ENCODE peak calls at places on chromosomes 5 and 9, in six cellular contexts. One of them, this sample, is unnamed.

GRCh38 chr9:78539904-78540303 is 243.0 kb downstream of the PSAT1 start:
- DNase-seq in right lobe of liver: peak
- DNase-seq in T-helper 1 cell: no peak
- DNase-seq in neural crest cell: no peak
- DNase-seq in cardiac muscle cell: no peak
- DNase-seq in cerebellar nuclear complex: no peak
- DNase-seq in this sample: no peak

GRCh38 chr5:155147222-155147621 is 133.7 kb downstream of the KIF4B start:
- DNase-seq in right lobe of liver: no peak
- DNase-seq in T-helper 1 cell: no peak
- DNase-seq in neural crest cell: no peak
- DNase-seq in cardiac muscle cell: no peak
- DNase-seq in cerebellar nuclear complex: no peak
- DNase-seq in this sample: no peak

GRCh38 chr5:15646351-15646750 is 146.4 kb downstream of the FBXL7 start:
- DNase-seq in right lobe of liver: no peak
- DNase-seq in T-helper 1 cell: no peak
- DNase-seq in neural crest cell: no peak
- DNase-seq in cardiac muscle cell: no peak
- DNase-seq in cerebellar nuclear complex: no peak
- DNase-seq in this sample: no peak

GRCh38 chr5:125032286-125032685 is 285.8 kb upstream of the ZNF608 start:
- DNase-seq in right lobe of liver: no peak
- DNase-seq in T-helper 1 cell: no peak
- DNase-seq in neural crest cell: no peak
- DNase-seq in cardiac muscle cell: no peak
- DNase-seq in cerebellar nuclear complex: no peak
- DNase-seq in this sample: no peak

GRCh38 chr9:74721696-74722660 is 165.7 kb downstream of the TRPM6 start:
- DNase-seq in right lobe of liver: no peak
- DNase-seq in T-helper 1 cell: no peak
- DNase-seq in neural crest cell: no peak
- DNase-seq in cardiac muscle cell: no peak
- DNase-seq in cerebellar nuclear complex: no peak
- DNase-seq in this sample: no peak

GRCh38 chr9:97747201-97747965 is 50.2 kb upstream of the XPA start:
- DNase-seq in right lobe of liver: no peak
- DNase-seq in T-helper 1 cell: no peak
- DNase-seq in neural crest cell: no peak
- DNase-seq in cardiac muscle cell: no peak
- DNase-seq in cerebellar nuclear complex: no peak
- DNase-seq in this sample: peak

GRCh38 chr5:3809455-3809854 is 213.8 kb downstream of the IRX1 start:
- DNase-seq in right lobe of liver: no peak
- DNase-seq in T-helper 1 cell: no peak
- DNase-seq in neural crest cell: no peak
- DNase-seq in cardiac muscle cell: no peak
- DNase-seq in cerebellar nuclear complex: no peak
- DNase-seq in this sample: no peak

GRCh38 chr9:70222354-70222753 is 36.4 kb upstream of the SMC5 start:
- DNase-seq in right lobe of liver: no peak
- DNase-seq in T-helper 1 cell: no peak
- DNase-seq in neural crest cell: no peak
- DNase-seq in cardiac muscle cell: no peak
- DNase-seq in cerebellar nuclear complex: no peak
- DNase-seq in this sample: no peak

GRCh38 chr5:137995077-137995746 is 37.7 kb downstream of the FAM13B start:
- DNase-seq in right lobe of liver: no peak
- DNase-seq in T-helper 1 cell: no peak
- DNase-seq in neural crest cell: no peak
- DNase-seq in cardiac muscle cell: peak
- DNase-seq in cerebellar nuclear complex: no peak
- DNase-seq in this sample: no peak

GRCh38 chr5:68685861-68686260 is 408.0 kb upstream of the SLC30A5 start:
- DNase-seq in right lobe of liver: no peak
- DNase-seq in T-helper 1 cell: no peak
- DNase-seq in neural crest cell: no peak
- DNase-seq in cardiac muscle cell: no peak
- DNase-seq in cerebellar nuclear complex: no peak
- DNase-seq in this sample: no peak

GRCh38 chr9:92726971-92727715 is 37.5 kb downstream of the BICD2 start:
- DNase-seq in right lobe of liver: no peak
- DNase-seq in T-helper 1 cell: no peak
- DNase-seq in neural crest cell: peak
- DNase-seq in cardiac muscle cell: no peak
- DNase-seq in cerebellar nuclear complex: no peak
- DNase-seq in this sample: no peak

GRCh38 chr5:6995115-6995514 is 281.9 kb downstream of the TENT4A start:
- DNase-seq in right lobe of liver: no peak
- DNase-seq in T-helper 1 cell: no peak
- DNase-seq in neural crest cell: no peak
- DNase-seq in cardiac muscle cell: no peak
- DNase-seq in cerebellar nuclear complex: no peak
- DNase-seq in this sample: no peak

GRCh38 chr9:128627906-128628305 is 28.7 kb downstream of the DYNC2I2 start:
- DNase-seq in right lobe of liver: no peak
- DNase-seq in T-helper 1 cell: no peak
- DNase-seq in neural crest cell: no peak
- DNase-seq in cardiac muscle cell: no peak
- DNase-seq in cerebellar nuclear complex: no peak
- DNase-seq in this sample: no peak

GRCh38 chr5:36240779-36241635 is 718 bp downstream of the NADK2 start:
- DNase-seq in right lobe of liver: peak
- DNase-seq in T-helper 1 cell: peak
- DNase-seq in neural crest cell: peak
- DNase-seq in cardiac muscle cell: peak
- DNase-seq in cerebellar nuclear complex: no peak
- DNase-seq in this sample: peak

GRCh38 chr5:73218552-73219171 is 45.7 kb downstream of the TMEM174 start:
- DNase-seq in right lobe of liver: no peak
- DNase-seq in T-helper 1 cell: no peak
- DNase-seq in neural crest cell: no peak
- DNase-seq in cardiac muscle cell: no peak
- DNase-seq in cerebellar nuclear complex: no peak
- DNase-seq in this sample: no peak

GRCh38 chr5:114308508-114308907 is 53.4 kb upstream of the KCNN2 start:
- DNase-seq in right lobe of liver: no peak
- DNase-seq in T-helper 1 cell: no peak
- DNase-seq in neural crest cell: no peak
- DNase-seq in cardiac muscle cell: no peak
- DNase-seq in cerebellar nuclear complex: no peak
- DNase-seq in this sample: no peak

GRCh38 chr5:109692011-109692410 is 2.3 kb downstream of the MAN2A1 start:
- DNase-seq in right lobe of liver: no peak
- DNase-seq in T-helper 1 cell: peak
- DNase-seq in neural crest cell: no peak
- DNase-seq in cardiac muscle cell: peak
- DNase-seq in cerebellar nuclear complex: no peak
- DNase-seq in this sample: no peak

GRCh38 chr9:81848472-81848871 is 79.8 kb upstream of the SPATA31D4 start:
- DNase-seq in right lobe of liver: no peak
- DNase-seq in T-helper 1 cell: no peak
- DNase-seq in neural crest cell: no peak
- DNase-seq in cardiac muscle cell: no peak
- DNase-seq in cerebellar nuclear complex: no peak
- DNase-seq in this sample: no peak